ENCODE peak calls at places on chromosomes 11 and 22, in four cellular contexts. E is H1, O is Panc1, W is HCT116. F is an unnamed sample.

GRCh38 chr11:72222106-72222891 is 2.3 kb upstream of the INPPL1 start:
- DNase-seq in W (no peak), O (no peak), E (no peak), F (no peak)

GRCh38 chr11:6418199-6418957 is 516 bp downstream of the APBB1 start:
- DNase-seq in O (no peak), W (no peak), E (no peak), F (no peak)

GRCh38 chr11:34441814-34442213 is 3.1 kb downstream of the CAT start:
- DNase-seq in O (no peak), E (no peak), W (no peak), F (no peak)

GRCh38 chr11:134026655-134027343 is 42.1 kb upstream of the JAM3 start:
- DNase-seq in W (no peak), O (no peak), E (no peak), F (no peak)

GRCh38 chr11:60777572-60777971 is 7.6 kb upstream of the MS4A10 start:
- DNase-seq in W (no peak), O (no peak), E (no peak), F (no peak)

GRCh38 chr11:12410006-12410728 is 32.8 kb downstream of the PARVA start:
- DNase-seq in W (no peak), O (no peak), E (no peak), F (no peak)

GRCh38 chr11:43943931-43944751 is 1.7 kb downstream of the C11orf96 start:
- DNase-seq in W (no peak), E (no peak), O (no peak), F (no peak)

GRCh38 chr22:45783690-45784089 is 112.1 kb downstream of the ATXN10 start:
- DNase-seq in W (no peak), E (no peak), O (no peak), F (no peak)

GRCh38 chr11:43532046-43532445 is 148.5 kb upstream of the HSD17B12 start:
- DNase-seq in O (no peak), W (no peak), E (no peak), F (no peak)

GRCh38 chr22:29718949-29719893 is 582 bp upstream of the CABP7 start:
- DNase-seq in W (no peak), O (no peak), E (no peak), F (no peak)

GRCh38 chr11:35133656-35134055 is 5.3 kb upstream of the CD44 start:
- DNase-seq in E (no peak), W (no peak), O (no peak), F (no peak)

GRCh38 chr11:78504708-78505107 is 70.0 kb downstream of the NARS2 start:
- DNase-seq in W (no peak), O (no peak), E (no peak), F (no peak)

GRCh38 chr11:26150046-26150445 is 181.9 kb upstream of the ANO3 start:
- DNase-seq in E (no peak), W (no peak), O (no peak), F (no peak)

GRCh38 chr22:25485626-25486545 is 78.6 kb upstream of the GRK3 start:
- DNase-seq in E (no peak), O (no peak), W (no peak), F (peak)

GRCh38 chr11:134034496-134035381 is 34.1 kb upstream of the JAM3 start:
- DNase-seq in O (no peak), W (no peak), E (no peak), F (no peak)

GRCh38 chr11:115084191-115084590 is 405.9 kb downstream of the NXPE2 start:
- DNase-seq in W (no peak), O (no peak), E (no peak), F (no peak)

GRCh38 chr11:2691991-2692841 is 7.6 kb downstream of the KCNQ1OT1 start:
- DNase-seq in O (no peak), W (no peak), E (no peak), F (no peak)

GRCh38 chr22:36352775-36353507 is 34.8 kb downstream of the MYH9 start:
- DNase-seq in O (no peak), E (no peak), W (no peak), F (no peak)

GRCh38 chr22:29621761-29622526 is 18.5 kb downstream of the NF2 start:
- DNase-seq in E (no peak), W (peak), O (peak), F (no peak)

GRCh38 chr11:110311783-110312578 is 15.6 kb upstream of the RDX start:
- DNase-seq in W (no peak), E (no peak), O (no peak), F (no peak)

GRCh38 chr22:41524809-41525449 is 19.3 kb downstream of the POLR3H start:
- DNase-seq in O (no peak), W (no peak), E (no peak), F (no peak)

GRCh38 chr22:19942071-19942885 is 660 bp upstream of the TXNRD2 start:
- DNase-seq in E (no peak), O (no peak), W (no peak), F (no peak)

GRCh38 chr11:47425611-47426010 is 628 bp downstream of the PSMC3 start:
- DNase-seq in O (no peak), E (no peak), W (no peak), F (no peak)

GRCh38 chr11:120489799-120490198 is 21.7 kb upstream of the GRIK4 start:
- DNase-seq in O (no peak), W (no peak), E (no peak), F (no peak)

GRCh38 chr11:9574806-9575530 is 1.5 kb downstream of the WEE1 start:
- DNase-seq in W (peak), O (no peak), E (no peak), F (no peak)

GRCh38 chr11:82384308-82384707 is 349.4 kb downstream of the FAM181B start:
- DNase-seq in O (no peak), E (no peak), W (no peak), F (no peak)

GRCh38 chr11:17770048-17770652 is 35.6 kb downstream of the KCNC1 start:
- DNase-seq in O (no peak), W (no peak), E (no peak), F (no peak)

GRCh38 chr11:14642453-14642852 is 1.2 kb upstream of the PDE3B start:
- DNase-seq in E (no peak), O (no peak), W (no peak), F (no peak)

GRCh38 chr11:91795139-91795887 is 429.3 kb upstream of the FAT3 start:
- DNase-seq in W (no peak), O (no peak), E (no peak), F (no peak)

GRCh38 chr11:121231576-121232278 is 60.8 kb upstream of the SC5D start:
- DNase-seq in O (no peak), W (no peak), E (no peak), F (no peak)

GRCh38 chr11:69014084-69014935 is 1.3 kb upstream of the MRGPRF start:
- DNase-seq in W (no peak), E (no peak), O (no peak), F (no peak)

GRCh38 chr11:69014936-69015549 is 2.0 kb upstream of the MRGPRF start:
- DNase-seq in O (no peak), E (no peak), W (no peak), F (no peak)

GRCh38 chr11:69017951-69018350 is 4.9 kb upstream of the MRGPRF start:
- DNase-seq in W (no peak), E (no peak), O (no peak), F (no peak)

GRCh38 chr11:69022268-69022667 is 9.2 kb upstream of the MRGPRF start:
- DNase-seq in E (no peak), W (no peak), O (no peak), F (no peak)

DNA sequence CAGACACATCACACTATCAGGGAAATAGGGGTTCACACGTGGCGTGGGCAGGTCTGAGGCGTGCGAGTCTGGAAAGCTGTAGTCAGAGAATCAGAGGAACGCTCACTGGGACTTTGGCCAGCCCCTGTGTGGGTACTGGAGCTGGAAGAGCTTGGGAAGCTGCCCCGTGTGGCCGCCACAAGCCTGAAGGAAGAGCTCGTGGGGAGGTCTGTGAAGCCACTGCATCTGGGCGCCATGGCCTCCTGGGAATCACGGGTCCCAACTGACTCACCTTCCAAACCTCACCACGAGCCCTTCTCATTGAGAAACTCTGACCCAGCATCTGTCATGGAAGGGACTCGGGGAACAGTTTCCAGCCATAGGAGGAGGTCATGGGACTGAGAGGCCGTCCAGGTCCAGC is 5.9 kb upstream of the MRGPRF start:
- DNase-seq in E (no peak), O (no peak), W (no peak), F (no peak)
- TF ChIP-seq SIN3A in E (no peak), O (no peak), W (no peak), F (no peak)

GRCh38 chr11:22244986-22245592 is 52.2 kb downstream of the ANO5 start:
- DNase-seq in O (peak), E (peak), W (peak), F (no peak)
- TF ChIP-seq SIN3A in O (no peak), E (no peak), W (no peak), F (no peak)

DNA sequence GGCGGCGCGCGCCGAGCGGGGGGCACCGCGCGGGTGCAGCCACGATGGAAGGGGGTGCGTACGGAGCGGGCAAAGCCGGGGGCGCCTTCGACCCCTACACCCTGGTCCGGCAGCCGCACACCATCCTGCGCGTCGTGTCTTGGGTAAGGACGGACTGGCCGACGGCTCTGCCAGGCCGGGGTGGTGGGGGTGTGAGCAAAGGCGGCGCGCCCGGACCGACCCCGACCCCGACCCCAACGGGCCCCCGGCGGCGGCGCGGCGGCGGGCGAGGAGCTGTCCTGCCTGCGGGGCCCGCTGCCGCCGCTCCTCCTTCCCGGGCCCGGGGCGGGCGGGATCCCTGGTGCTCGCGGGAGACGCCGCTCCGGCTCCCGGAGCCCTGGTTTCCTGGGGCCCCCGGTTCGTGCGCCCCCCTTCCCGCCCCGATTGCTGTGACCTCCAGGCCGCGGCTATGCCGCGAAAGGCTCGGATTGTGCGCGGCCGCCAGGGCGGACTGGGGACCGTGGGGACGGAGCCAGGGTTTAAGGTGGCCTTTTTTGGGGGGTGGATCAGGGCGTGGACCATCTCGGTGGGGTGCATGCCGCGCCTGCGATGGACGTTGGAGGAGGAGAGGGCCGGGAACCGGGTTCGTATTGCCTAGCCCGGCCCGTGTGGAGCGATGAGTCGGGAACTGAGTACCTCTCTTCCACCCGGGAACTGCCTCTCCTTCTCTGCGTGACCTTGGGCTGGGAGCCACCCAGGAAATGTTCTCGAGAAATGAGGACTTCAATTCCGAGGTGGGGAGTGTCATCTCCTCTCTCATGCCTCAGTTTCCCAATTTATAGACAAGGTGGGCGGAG is at the start of gene SYNGR1:
- DNase-seq in W (no peak), E (no peak), O (no peak), F (no peak)
- TF ChIP-seq SIN3A in W (no peak), E (no peak), O (no peak), F (no peak)

GRCh38 chr11:921921-922678 is 3.6 kb upstream of the AP2A2 start:
- DNase-seq in E (no peak), O (no peak), W (no peak), F (no peak)

GRCh38 chr11:914747-915493 is 4.3 kb upstream of the CHID1 start:
- DNase-seq in O (no peak), W (no peak), E (no peak), F (no peak)

GRCh38 chr11:913043-913442 is 2.4 kb upstream of the CHID1 start:
- DNase-seq in O (no peak), E (no peak), W (no peak), F (no peak)

GRCh38 chr11:914204-914603 is 3.6 kb upstream of the CHID1 start:
- DNase-seq in O (no peak), W (no peak), E (no peak), F (no peak)

DNA sequence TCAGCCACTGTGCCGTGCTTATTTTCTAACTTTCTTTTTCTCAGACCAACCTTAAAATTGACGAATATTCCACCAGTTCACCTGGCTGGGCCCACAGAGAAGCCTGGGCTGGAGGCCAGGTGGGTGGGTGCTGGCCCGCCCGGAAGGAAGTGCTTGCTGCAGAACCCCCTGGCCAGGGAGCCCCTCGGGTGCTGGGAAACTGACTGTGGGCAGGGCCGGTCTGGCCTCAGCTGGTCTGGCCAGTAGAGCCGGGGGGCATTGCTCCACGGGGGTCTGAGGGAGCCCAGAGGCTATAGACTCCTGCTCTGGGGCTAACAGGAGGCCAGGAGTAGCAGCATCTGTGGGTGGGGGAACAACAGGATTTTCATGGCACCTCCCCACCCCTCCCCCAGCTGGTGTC is 6.8 kb upstream of the CHID1 start:
- DNase-seq in E (no peak), W (no peak), O (no peak), F (no peak)
- TF ChIP-seq SIN3A in E (no peak), W (no peak), O (no peak), F (no peak)

DNA sequence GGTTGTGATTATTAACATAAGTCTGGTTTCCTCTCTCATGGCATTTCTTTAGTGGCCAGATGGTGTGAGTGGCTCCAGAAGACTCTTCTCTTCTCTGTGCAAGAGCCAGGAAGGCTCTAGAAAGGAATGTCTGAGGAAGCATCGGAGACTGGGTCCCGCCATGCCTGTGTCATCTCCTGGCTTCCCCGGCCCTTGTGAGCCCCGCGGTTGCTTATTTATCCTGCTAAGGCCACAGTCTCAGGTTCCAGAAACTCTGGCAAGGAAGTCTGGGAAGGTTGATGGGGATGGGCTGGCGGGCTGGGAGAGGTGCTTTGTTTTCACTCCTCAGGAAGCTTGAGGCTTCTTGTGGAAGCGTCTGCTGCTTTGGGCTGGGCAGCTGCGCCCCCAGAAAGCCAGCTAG is 18.9 kb downstream of the BCR start:
- DNase-seq in W (no peak), O (no peak), E (no peak), F (no peak)
- TF ChIP-seq SIN3A in W (no peak), O (no peak), E (no peak), F (no peak)